ENCODE peak calls at places on chromosomes 7 and 10, in ten cellular contexts. S, H, V, X, A, C, Q, N, J and R are unnamed samples.
A peak's percentile ranks its signal among the peaks of the same experiment; 100 is the strongest.

GRCh38 chr10:104906112-104906511 is 265.0 kb downstream of the SORCS3 start:
- DNase-seq in S (no peak), H (no peak), V (no peak), X (no peak), A (no peak), C (peak; percentile 39), Q (no peak), N (no peak), J (no peak), R (no peak)

GRCh38 chr7:128879461-128879938 is 16.8 kb downstream of the ATP6V1F start:
- DNase-seq in S (no peak), H (no peak), V (no peak), X (no peak), A (peak; percentile 61), C (no peak), Q (no peak), N (no peak), J (no peak), R (no peak)

GRCh38 chr10:131792809-131793208 is 108.0 kb upstream of the PPP2R2D start:
- DNase-seq in S (no peak), H (no peak), V (no peak), X (no peak), A (peak; percentile 29), C (no peak), Q (no peak), N (no peak), J (no peak), R (no peak)

GRCh38 chr7:89796481-89796880 is 357.8 kb upstream of the STEAP1 start:
- DNase-seq in S (no peak), H (no peak), V (no peak), X (no peak), A (no peak), C (no peak), Q (no peak), N (no peak), J (no peak), R (no peak)

GRCh38 chr7:157613575-157614322 is 276.9 kb downstream of the DNAJB6 start:
- DNase-seq in S (no peak), H (no peak), V (no peak), X (no peak), A (peak; percentile 61), C (peak; percentile 54), Q (no peak), N (no peak), J (peak; percentile 41), R (no peak)

GRCh38 chr7:13467111-13467547 is 522.3 kb downstream of the ETV1 start:
- DNase-seq in S (no peak), H (no peak), V (no peak), X (no peak), A (no peak), C (peak; percentile 68), Q (no peak), N (no peak), J (no peak), R (no peak)

GRCh38 chr10:51716981-51717380 is 17.6 kb upstream of the CSTF2T start:
- DNase-seq in S (no peak), H (no peak), V (no peak), X (peak; percentile 40), A (no peak), C (no peak), Q (no peak), N (no peak), J (no peak), R (peak; percentile 33)

GRCh38 chr7:10860516-10860915 is 113.2 kb upstream of the PHF14 start:
- DNase-seq in S (no peak), H (no peak), V (no peak), X (no peak), A (no peak), C (peak; percentile 75), Q (no peak), N (no peak), J (no peak), R (peak; percentile 67)

GRCh38 chr10:22321831-22322662 is 1.1 kb downstream of the BMI1 start:
- DNase-seq in S (peak; percentile 29), H (no peak), V (peak; percentile 53), X (no peak), A (peak; percentile 74), C (no peak), Q (peak; percentile 50), N (no peak), J (no peak), R (no peak)

GRCh38 chr7:138926241-138926612 is 55.0 kb downstream of the KIAA1549 start:
- DNase-seq in S (no peak), H (no peak), V (no peak), X (no peak), A (no peak), C (no peak), Q (no peak), N (no peak), J (no peak), R (no peak)
- H3K4me3 ChIP-seq in S (no peak overlapping the region), H (no peak overlapping the region), V (no peak overlapping the region), X (no peak overlapping the region), A (no peak overlapping the region), C (no peak overlapping the region), Q (no peak overlapping the region), N (no peak overlapping the region), J (no peak overlapping the region), R (no peak overlapping the region)

GRCh38 chr7:831596-832291 is 532 bp upstream of the SUN1 start:
- DNase-seq in S (peak; percentile 88), H (no peak), V (peak; percentile 87), X (peak; percentile 94), A (no peak), C (peak; percentile 55), Q (peak; percentile 47), N (peak; percentile 34), J (no peak), R (peak; percentile 95)
- H3K4me3 ChIP-seq in S (peak overlapping the region; percentile 45), H (no peak overlapping the region), V (peak overlapping the region; percentile 22), X (no peak overlapping the region), A (peak overlapping the region; percentile 29), C (no peak overlapping the region), Q (no peak overlapping the region), N (no peak overlapping the region), J (no peak overlapping the region), R (peak overlapping the region; percentile 6)

GRCh38 chr10:129953541-129954031 is 10.5 kb downstream of the EBF3 start:
- DNase-seq in S (no peak), H (no peak), V (no peak), X (no peak), A (peak; percentile 59), C (no peak), Q (no peak), N (peak; percentile 13), J (no peak), R (no peak)
- H3K4me3 ChIP-seq in S (no peak overlapping the region), H (no peak overlapping the region), V (no peak overlapping the region), X (no peak overlapping the region), A (no peak overlapping the region), C (no peak overlapping the region), Q (no peak overlapping the region), N (no peak overlapping the region), J (no peak overlapping the region), R (no peak overlapping the region)

GRCh38 chr7:44622342-44623151 is 16.1 kb downstream of the OGDH start:
- DNase-seq in S (peak; percentile 81), H (no peak), V (no peak), X (peak; percentile 59), A (no peak), C (no peak), Q (no peak), N (no peak), J (no peak), R (peak; percentile 47)
- H3K4me3 ChIP-seq in S (peak overlapping the region; percentile 51), H (no peak overlapping the region), V (no peak overlapping the region), X (no peak overlapping the region), A (no peak overlapping the region), C (no peak overlapping the region), Q (no peak overlapping the region), N (no peak overlapping the region), J (no peak overlapping the region), R (no peak overlapping the region)

GRCh38 chr10:308572-309085 is 173.4 kb downstream of the ZMYND11 start:
- DNase-seq in S (no peak), H (no peak), V (no peak), X (no peak), A (peak; percentile 54), C (no peak), Q (no peak), N (no peak), J (no peak), R (no peak)

GRCh38 chr10:310976-311639 is 175.9 kb downstream of the ZMYND11 start:
- DNase-seq in S (no peak), H (no peak), V (no peak), X (peak; percentile 56), A (no peak), C (no peak), Q (no peak), N (no peak), J (no peak), R (no peak)

GRCh38 chr10:311901-312665 is 176.8 kb downstream of the ZMYND11 start:
- DNase-seq in S (no peak), H (no peak), V (no peak), X (no peak), A (no peak), C (no peak), Q (no peak), N (no peak), J (no peak), R (no peak)

GRCh38 chr10:308101-308500 is 172.8 kb downstream of the ZMYND11 start:
- DNase-seq in S (peak; percentile 39), H (no peak), V (no peak), X (no peak), A (no peak), C (no peak), Q (no peak), N (no peak), J (no peak), R (no peak)

DNA sequence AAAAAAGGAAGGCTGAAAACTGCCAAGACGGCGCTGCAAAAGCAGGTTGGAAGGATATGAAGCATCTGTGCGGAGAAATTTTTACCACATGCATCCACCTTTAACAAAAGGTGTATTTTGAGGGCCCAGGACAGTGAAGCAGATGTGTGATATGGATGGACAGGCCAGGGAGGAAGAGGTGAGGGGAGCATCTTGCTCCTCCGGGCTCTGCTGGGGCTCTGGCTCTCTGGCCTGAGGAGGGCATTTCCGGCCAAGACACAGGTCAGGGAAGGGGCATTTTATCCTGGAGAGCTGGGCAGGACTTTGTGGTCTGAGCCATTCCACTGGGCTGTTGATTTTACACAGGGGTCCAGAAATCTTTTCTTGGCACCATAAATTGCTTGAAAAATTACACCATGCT is 175.1 kb downstream of the ZMYND11 start:
- DNase-seq in S (no peak), H (no peak), V (no peak), X (no peak), A (no peak), C (no peak), Q (no peak), N (no peak), J (no peak), R (no peak)
- H3K4me3 ChIP-seq in S (no peak overlapping the region), H (no peak overlapping the region), V (no peak overlapping the region), X (no peak overlapping the region), A (no peak overlapping the region), C (no peak overlapping the region), Q (no peak overlapping the region), N (no peak overlapping the region), J (no peak overlapping the region), R (no peak overlapping the region)

DNA sequence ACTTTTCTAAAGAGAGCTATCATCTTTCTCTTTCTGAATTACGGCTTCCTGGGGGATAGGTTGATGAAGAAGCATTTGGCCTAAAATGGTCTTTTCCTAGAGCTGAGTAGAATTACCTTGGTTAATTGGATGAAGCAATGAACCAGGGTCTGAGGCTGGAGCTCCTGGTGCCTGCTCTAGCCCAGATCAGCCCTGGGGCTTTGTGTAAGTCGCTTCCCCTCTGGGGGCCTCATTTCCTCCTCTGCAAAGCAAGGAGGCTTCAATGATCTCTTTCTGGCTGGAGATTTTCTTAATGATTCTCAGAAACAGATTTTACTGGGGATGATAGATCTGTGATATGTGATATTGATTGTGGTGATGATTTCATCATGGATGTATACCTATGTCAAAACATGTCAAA is 3.5 kb upstream of the CPA2 start:
- DNase-seq in S (no peak), H (no peak), V (no peak), X (no peak), A (no peak), C (no peak), Q (no peak), N (no peak), J (no peak), R (no peak)
- H3K4me3 ChIP-seq in S (no peak overlapping the region), H (no peak overlapping the region), V (no peak overlapping the region), X (no peak overlapping the region), A (no peak overlapping the region), C (no peak overlapping the region), Q (no peak overlapping the region), N (no peak overlapping the region), J (no peak overlapping the region), R (no peak overlapping the region)